ENCODE peak calls at places on chromosomes 11 and 22, in ten cellular contexts. One of them, this sample, is unnamed.

GRCh38 chr22:44486538-44486937 is 11.5 kb downstream of the RTL6 start:
- DNase-seq in WTC11: no peak
- DNase-seq in body of pancreas: no peak
- DNase-seq in A549: peak; percentile 32
- DNase-seq in progenitor cell of endocrine pancreas: no peak
- DNase-seq in astrocyte of the cerebellum: no peak
- DNase-seq in BJ: no peak
- DNase-seq in fibroblast of mammary gland: no peak
- DNase-seq in GM13977: no peak
- DNase-seq in right lobe of liver: no peak
- DNase-seq in this sample: no peak

GRCh38 chr22:39900306-39901227 is at the start of gene GRAP2:
- DNase-seq in A549: no peak
- DNase-seq in astrocyte of the cerebellum: no peak
- DNase-seq in body of pancreas: no peak
- DNase-seq in BJ: no peak
- DNase-seq in fibroblast of mammary gland: no peak
- DNase-seq in GM13977: peak; percentile 48
- DNase-seq in WTC11: no peak
- DNase-seq in progenitor cell of endocrine pancreas: no peak
- DNase-seq in right lobe of liver: no peak
- DNase-seq in this sample: no peak

GRCh38 chr11:125886997-125887372 is 483 bp upstream of the HYLS1 start:
- DNase-seq in BJ: no peak
- DNase-seq in GM13977: peak; percentile 33
- DNase-seq in astrocyte of the cerebellum: no peak
- DNase-seq in fibroblast of mammary gland: peak; percentile 47
- DNase-seq in A549: peak; percentile 67
- DNase-seq in right lobe of liver: peak; percentile 48
- DNase-seq in progenitor cell of endocrine pancreas: no peak
- DNase-seq in WTC11: peak; percentile 61
- DNase-seq in body of pancreas: peak; percentile 35
- DNase-seq in this sample: no peak

GRCh38 chr11:22337571-22338464 is at the start of gene SLC17A6:
- DNase-seq in right lobe of liver: no peak
- DNase-seq in progenitor cell of endocrine pancreas: peak; percentile 43
- DNase-seq in astrocyte of the cerebellum: peak; percentile 13
- DNase-seq in fibroblast of mammary gland: peak; percentile 16
- DNase-seq in GM13977: peak; percentile 35
- DNase-seq in BJ: no peak
- DNase-seq in WTC11: peak; percentile 55
- DNase-seq in body of pancreas: no peak
- DNase-seq in A549: peak; percentile 5
- DNase-seq in this sample: peak; percentile 3

GRCh38 chr22:36226189-36226588 is 13.1 kb downstream of the APOL2 start:
- DNase-seq in fibroblast of mammary gland: no peak
- DNase-seq in progenitor cell of endocrine pancreas: no peak
- DNase-seq in astrocyte of the cerebellum: no peak
- DNase-seq in GM13977: no peak
- DNase-seq in A549: no peak
- DNase-seq in BJ: no peak
- DNase-seq in right lobe of liver: no peak
- DNase-seq in WTC11: no peak
- DNase-seq in body of pancreas: no peak
- DNase-seq in this sample: no peak

GRCh38 chr11:118306556-118306955 is 2.0 kb downstream of the CD3E start:
- DNase-seq in GM13977: no peak
- DNase-seq in right lobe of liver: no peak
- DNase-seq in A549: no peak
- DNase-seq in WTC11: no peak
- DNase-seq in fibroblast of mammary gland: no peak
- DNase-seq in body of pancreas: no peak
- DNase-seq in BJ: no peak
- DNase-seq in astrocyte of the cerebellum: no peak
- DNase-seq in progenitor cell of endocrine pancreas: no peak
- DNase-seq in this sample: no peak

GRCh38 chr11:46381836-46382643 is 571 bp downstream of the MDK start:
- DNase-seq in right lobe of liver: no peak
- DNase-seq in BJ: no peak
- DNase-seq in GM13977: peak; percentile 73
- DNase-seq in progenitor cell of endocrine pancreas: no peak
- DNase-seq in astrocyte of the cerebellum: no peak
- DNase-seq in body of pancreas: no peak
- DNase-seq in WTC11: peak; percentile 46
- DNase-seq in fibroblast of mammary gland: no peak
- DNase-seq in A549: no peak
- DNase-seq in this sample: no peak

GRCh38 chr11:126197277-126197939 is 14.0 kb downstream of the RPUSD4 start:
- DNase-seq in A549: no peak
- DNase-seq in fibroblast of mammary gland: no peak
- DNase-seq in astrocyte of the cerebellum: no peak
- DNase-seq in GM13977: no peak
- DNase-seq in progenitor cell of endocrine pancreas: no peak
- DNase-seq in body of pancreas: no peak
- DNase-seq in BJ: peak; percentile 26
- DNase-seq in WTC11: no peak
- DNase-seq in right lobe of liver: peak; percentile 62
- DNase-seq in this sample: no peak

GRCh38 chr11:123299721-123300120 is 104.7 kb upstream of the CLMP start:
- DNase-seq in right lobe of liver: no peak
- DNase-seq in GM13977: no peak
- DNase-seq in progenitor cell of endocrine pancreas: no peak
- DNase-seq in WTC11: no peak
- DNase-seq in A549: no peak
- DNase-seq in body of pancreas: no peak
- DNase-seq in astrocyte of the cerebellum: no peak
- DNase-seq in BJ: no peak
- DNase-seq in fibroblast of mammary gland: no peak
- DNase-seq in this sample: no peak

GRCh38 chr11:26551186-26551801 is 20.8 kb downstream of the MUC15 start:
- DNase-seq in progenitor cell of endocrine pancreas: no peak
- DNase-seq in WTC11: no peak
- DNase-seq in GM13977: no peak
- DNase-seq in body of pancreas: no peak
- DNase-seq in BJ: no peak
- DNase-seq in astrocyte of the cerebellum: no peak
- DNase-seq in A549: no peak
- DNase-seq in fibroblast of mammary gland: peak; percentile 63
- DNase-seq in right lobe of liver: no peak
- DNase-seq in this sample: no peak
- TF ChIP-seq CTCF in progenitor cell of endocrine pancreas: peak; percentile 66
- TF ChIP-seq CTCF in WTC11: no peak
- TF ChIP-seq CTCF in GM13977: peak; percentile 19
- TF ChIP-seq CTCF in body of pancreas: peak; percentile 30
- TF ChIP-seq CTCF in BJ: peak; percentile 38
- TF ChIP-seq CTCF in astrocyte of the cerebellum: no peak
- TF ChIP-seq CTCF in A549: peak; percentile 39
- TF ChIP-seq CTCF in fibroblast of mammary gland: peak; percentile 63
- TF ChIP-seq CTCF in right lobe of liver: peak; percentile 42
- TF ChIP-seq CTCF in this sample: peak; percentile 60

GRCh38 chr11:67163006-67163405 is 43.9 kb downstream of the KDM2A start:
- DNase-seq in astrocyte of the cerebellum: no peak
- DNase-seq in body of pancreas: no peak
- DNase-seq in A549: no peak
- DNase-seq in BJ: no peak
- DNase-seq in WTC11: no peak
- DNase-seq in progenitor cell of endocrine pancreas: no peak
- DNase-seq in fibroblast of mammary gland: no peak
- DNase-seq in GM13977: no peak
- DNase-seq in right lobe of liver: no peak
- DNase-seq in this sample: no peak

GRCh38 chr11:67157691-67158090 is 38.6 kb downstream of the KDM2A start:
- DNase-seq in astrocyte of the cerebellum: no peak
- DNase-seq in body of pancreas: no peak
- DNase-seq in GM13977: no peak
- DNase-seq in right lobe of liver: no peak
- DNase-seq in progenitor cell of endocrine pancreas: no peak
- DNase-seq in A549: no peak
- DNase-seq in BJ: no peak
- DNase-seq in WTC11: no peak
- DNase-seq in fibroblast of mammary gland: no peak
- DNase-seq in this sample: no peak

GRCh38 chr11:67160045-67160444 is 41.0 kb downstream of the KDM2A start:
- DNase-seq in astrocyte of the cerebellum: no peak
- DNase-seq in WTC11: no peak
- DNase-seq in A549: no peak
- DNase-seq in right lobe of liver: no peak
- DNase-seq in GM13977: no peak
- DNase-seq in progenitor cell of endocrine pancreas: no peak
- DNase-seq in body of pancreas: no peak
- DNase-seq in BJ: no peak
- DNase-seq in fibroblast of mammary gland: no peak
- DNase-seq in this sample: no peak

GRCh38 chr11:67158241-67158640 is 39.2 kb downstream of the KDM2A start:
- DNase-seq in progenitor cell of endocrine pancreas: no peak
- DNase-seq in body of pancreas: no peak
- DNase-seq in astrocyte of the cerebellum: no peak
- DNase-seq in right lobe of liver: no peak
- DNase-seq in A549: no peak
- DNase-seq in BJ: no peak
- DNase-seq in WTC11: no peak
- DNase-seq in fibroblast of mammary gland: peak; percentile 42
- DNase-seq in GM13977: no peak
- DNase-seq in this sample: no peak

DNA sequence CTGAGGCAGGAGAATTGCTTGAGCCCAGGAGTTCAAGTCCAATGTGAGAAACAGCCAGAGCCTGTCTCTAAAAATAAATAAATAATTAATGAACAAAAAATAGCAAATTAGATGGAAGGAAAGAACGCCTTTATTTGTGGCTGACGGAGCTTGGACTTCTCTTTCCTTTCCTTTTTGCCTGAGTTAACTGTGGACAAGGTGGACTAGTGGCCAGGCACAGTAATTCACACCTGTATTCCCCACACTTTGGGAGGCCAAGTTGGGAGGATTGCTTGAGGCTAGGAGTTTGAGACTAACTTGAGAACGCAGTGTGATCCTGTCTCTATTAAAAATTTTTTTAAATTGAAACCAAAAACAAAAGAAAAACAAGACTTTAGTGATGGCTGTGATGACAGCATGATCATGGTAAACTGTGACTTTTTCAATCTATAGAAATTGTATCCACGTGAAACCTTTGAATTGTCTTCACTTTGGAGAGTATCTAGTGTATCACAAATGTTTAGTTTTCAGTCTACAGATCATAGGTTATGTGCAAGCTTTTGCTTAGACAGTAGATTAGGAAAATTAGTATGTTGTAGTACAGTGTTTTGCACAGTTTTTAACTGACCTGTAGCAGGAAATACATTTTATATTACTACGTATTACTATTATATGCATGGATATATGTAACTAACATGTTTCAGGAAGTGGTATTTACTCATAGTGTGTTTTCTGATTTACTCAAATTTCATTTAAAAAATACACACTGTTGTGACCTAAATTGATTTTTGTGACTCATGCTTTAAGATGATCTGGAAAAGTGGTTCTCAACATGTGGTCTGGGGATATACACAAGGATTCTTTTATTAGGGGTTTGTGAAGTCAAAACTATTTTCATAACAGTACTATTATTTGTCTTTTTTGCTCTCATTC is 42.1 kb downstream of the KDM2A start:
- DNase-seq in A549: no peak
- DNase-seq in BJ: no peak
- DNase-seq in astrocyte of the cerebellum: no peak
- DNase-seq in right lobe of liver: no peak
- DNase-seq in progenitor cell of endocrine pancreas: no peak
- DNase-seq in WTC11: no peak
- DNase-seq in body of pancreas: no peak
- DNase-seq in fibroblast of mammary gland: peak; percentile 69
- DNase-seq in GM13977: no peak
- DNase-seq in this sample: no peak
- TF ChIP-seq CTCF in A549: no peak
- TF ChIP-seq CTCF in BJ: no peak
- TF ChIP-seq CTCF in astrocyte of the cerebellum: no peak
- TF ChIP-seq CTCF in right lobe of liver: no peak
- TF ChIP-seq CTCF in progenitor cell of endocrine pancreas: peak; percentile 13
- TF ChIP-seq CTCF in WTC11: no peak
- TF ChIP-seq CTCF in body of pancreas: no peak
- TF ChIP-seq CTCF in fibroblast of mammary gland: no peak
- TF ChIP-seq CTCF in GM13977: no peak
- TF ChIP-seq CTCF in this sample: no peak

GRCh38 chr11:120563698-120564572 is 52.4 kb downstream of the GRIK4 start:
- DNase-seq in astrocyte of the cerebellum: no peak
- DNase-seq in BJ: no peak
- DNase-seq in right lobe of liver: no peak
- DNase-seq in progenitor cell of endocrine pancreas: peak; percentile 39
- DNase-seq in body of pancreas: no peak
- DNase-seq in fibroblast of mammary gland: no peak
- DNase-seq in A549: no peak
- DNase-seq in GM13977: peak; percentile 46
- DNase-seq in WTC11: peak; percentile 68
- DNase-seq in this sample: peak; percentile 36

GRCh38 chr11:120566176-120566575 is 54.6 kb downstream of the GRIK4 start:
- DNase-seq in astrocyte of the cerebellum: no peak
- DNase-seq in A549: no peak
- DNase-seq in BJ: no peak
- DNase-seq in GM13977: no peak
- DNase-seq in WTC11: no peak
- DNase-seq in progenitor cell of endocrine pancreas: no peak
- DNase-seq in body of pancreas: no peak
- DNase-seq in fibroblast of mammary gland: no peak
- DNase-seq in right lobe of liver: no peak
- DNase-seq in this sample: peak; percentile 60

GRCh38 chr11:120562806-120563425 is 51.4 kb downstream of the GRIK4 start:
- DNase-seq in WTC11: no peak
- DNase-seq in body of pancreas: no peak
- DNase-seq in fibroblast of mammary gland: no peak
- DNase-seq in BJ: no peak
- DNase-seq in progenitor cell of endocrine pancreas: no peak
- DNase-seq in A549: no peak
- DNase-seq in GM13977: no peak
- DNase-seq in right lobe of liver: no peak
- DNase-seq in astrocyte of the cerebellum: no peak
- DNase-seq in this sample: no peak

GRCh38 chr11:120565436-120566155 is 54.0 kb downstream of the GRIK4 start:
- DNase-seq in WTC11: no peak
- DNase-seq in right lobe of liver: no peak
- DNase-seq in body of pancreas: no peak
- DNase-seq in astrocyte of the cerebellum: no peak
- DNase-seq in A549: no peak
- DNase-seq in fibroblast of mammary gland: no peak
- DNase-seq in progenitor cell of endocrine pancreas: no peak
- DNase-seq in BJ: no peak
- DNase-seq in GM13977: no peak
- DNase-seq in this sample: no peak

GRCh38 chr11:120564573-120565301 is 53.2 kb downstream of the GRIK4 start:
- DNase-seq in fibroblast of mammary gland: peak; percentile 56
- DNase-seq in progenitor cell of endocrine pancreas: no peak
- DNase-seq in astrocyte of the cerebellum: no peak
- DNase-seq in GM13977: peak; percentile 90
- DNase-seq in WTC11: peak; percentile 38
- DNase-seq in A549: no peak
- DNase-seq in BJ: no peak
- DNase-seq in right lobe of liver: peak; percentile 35
- DNase-seq in body of pancreas: peak; percentile 20
- DNase-seq in this sample: peak; percentile 26
- TF ChIP-seq CTCF in fibroblast of mammary gland: no peak
- TF ChIP-seq CTCF in progenitor cell of endocrine pancreas: peak; percentile 29
- TF ChIP-seq CTCF in astrocyte of the cerebellum: peak; percentile 38
- TF ChIP-seq CTCF in GM13977: peak; percentile 62
- TF ChIP-seq CTCF in WTC11: no peak
- TF ChIP-seq CTCF in A549: no peak
- TF ChIP-seq CTCF in BJ: no peak
- TF ChIP-seq CTCF in right lobe of liver: no peak
- TF ChIP-seq CTCF in body of pancreas: no peak
- TF ChIP-seq CTCF in this sample: peak; percentile 25

GRCh38 chr11:68962527-68963250 is 18.1 kb downstream of the MRGPRD start:
- DNase-seq in progenitor cell of endocrine pancreas: no peak
- DNase-seq in GM13977: no peak
- DNase-seq in WTC11: no peak
- DNase-seq in A549: peak; percentile 18
- DNase-seq in astrocyte of the cerebellum: peak; percentile 23
- DNase-seq in body of pancreas: no peak
- DNase-seq in BJ: no peak
- DNase-seq in fibroblast of mammary gland: no peak
- DNase-seq in right lobe of liver: no peak
- DNase-seq in this sample: no peak
- TF ChIP-seq CTCF in progenitor cell of endocrine pancreas: no peak
- TF ChIP-seq CTCF in GM13977: no peak
- TF ChIP-seq CTCF in WTC11: no peak
- TF ChIP-seq CTCF in A549: no peak
- TF ChIP-seq CTCF in astrocyte of the cerebellum: no peak
- TF ChIP-seq CTCF in body of pancreas: no peak
- TF ChIP-seq CTCF in BJ: no peak
- TF ChIP-seq CTCF in fibroblast of mammary gland: no peak
- TF ChIP-seq CTCF in right lobe of liver: no peak
- TF ChIP-seq CTCF in this sample: no peak